ENCODE peak calls at places on chromosomes 11 and 22, in eight cellular contexts. E, D, Z, L, O, X, Y and V are unnamed samples.

GRCh38 chr11:72483412-72484186 is 49.3 kb upstream of the CLPB start:
- DNase-seq in E (no peak), D (no peak), Z (no peak), L (no peak), O (no peak), X (no peak), Y (no peak), V (peak)

GRCh38 chr22:46353483-46354105 is 18.1 kb downstream of the TRMU start:
- DNase-seq in E (no peak), D (no peak), Z (no peak), L (no peak), O (no peak), X (no peak), Y (no peak), V (no peak)

GRCh38 chr11:65894034-65894591 is 3.6 kb downstream of the CCDC85B start:
- DNase-seq in E (no peak), D (no peak), Z (no peak), L (peak), O (no peak), X (no peak), Y (no peak), V (peak)

GRCh38 chr11:67010296-67010905 is 12.5 kb upstream of the SYT12 start:
- DNase-seq in E (no peak), D (no peak), Z (no peak), L (no peak), O (no peak), X (no peak), Y (no peak), V (no peak)

GRCh38 chr11:75386912-75387311 is 12.4 kb upstream of the RPS3 start:
- DNase-seq in E (no peak), D (no peak), Z (no peak), L (no peak), O (no peak), X (no peak), Y (no peak), V (no peak)

GRCh38 chr11:76671626-76672309 is 1.2 kb upstream of the LRRC32 start:
- DNase-seq in E (no peak), D (no peak), Z (no peak), L (peak), O (peak), X (no peak), Y (no peak), V (no peak)

GRCh38 chr11:59706518-59707285 is 6.9 kb downstream of the OR10V1 start:
- DNase-seq in E (peak), D (no peak), Z (no peak), L (no peak), O (no peak), X (peak), Y (no peak), V (no peak)

GRCh38 chr11:62068730-62069129 is 55.1 kb upstream of the INCENP start:
- DNase-seq in E (no peak), D (no peak), Z (no peak), L (peak), O (no peak), X (peak), Y (no peak), V (no peak)

GRCh38 chr11:126288237-126288636 is 5.3 kb downstream of the TIRAP start:
- DNase-seq in E (no peak), D (no peak), Z (no peak), L (no peak), O (no peak), X (no peak), Y (no peak), V (no peak)

GRCh38 chr11:129702410-129703390 is 112.9 kb upstream of the TMEM45B start:
- DNase-seq in E (no peak), D (peak), Z (no peak), L (no peak), O (no peak), X (peak), Y (no peak), V (no peak)

GRCh38 chr22:42217019-42217751 is 53.3 kb downstream of the TCF20 start:
- DNase-seq in E (no peak), D (peak), Z (no peak), L (no peak), O (no peak), X (no peak), Y (no peak), V (no peak)

GRCh38 chr11:69138265-69138664 is 17.5 kb upstream of the SMIM38 start:
- DNase-seq in E (no peak), D (no peak), Z (no peak), L (peak), O (no peak), X (peak), Y (no peak), V (no peak)